ENCODE peak calls at places on chromosomes 5 and 9, in ten cellular contexts. S is amniotic stem cell; J is WTC11; M is NCI-H1092; D is posterior cingulate gyrus; V is NK-92 treated with Interleukin-12 subunit alpha and Interleukin-12 subunit beta, amount 100 ng/mL, for 24 hours; N is AML-193; E is right cardiac atrium; G is AG09309; L is CD8-positive, alpha-beta T cell. R is an unnamed sample.

GRCh38 chr5:59039296-59040006 is 456.6 kb downstream of the RAB3C start:
- DNase-seq in S (peak), J (peak), M (peak), D (peak), V (peak), N (peak), E (peak), G (peak), L (peak), R (no peak)

GRCh38 chr5:93586948-93587918 is 4.2 kb downstream of the NR2F1 start:
- DNase-seq in S (no peak), J (no peak), M (no peak), D (no peak), V (no peak), N (no peak), E (no peak), G (no peak), L (no peak), R (no peak)

GRCh38 chr9:18759836-18760235 is 273.2 kb downstream of the SAXO1 start:
- DNase-seq in S (no peak), J (no peak), M (no peak), D (no peak), V (no peak), N (no peak), E (no peak), G (no peak), L (no peak), R (no peak)

GRCh38 chr9:131668439-131669233 is 71.2 kb downstream of the RAPGEF1 start:
- DNase-seq in S (no peak), J (no peak), M (peak), D (no peak), V (peak), N (no peak), E (peak), G (no peak), L (peak), R (no peak)

GRCh38 chr5:71973563-71973962 is 133.7 kb upstream of the MAP1B start:
- DNase-seq in S (no peak), J (no peak), M (no peak), D (no peak), V (no peak), N (no peak), E (no peak), G (no peak), L (no peak), R (no peak)

GRCh38 chr5:128403350-128403749 is 134.7 kb downstream of the FBN2 start:
- DNase-seq in S (no peak), J (no peak), M (no peak), D (no peak), V (no peak), N (no peak), E (no peak), G (no peak), L (no peak), R (no peak)

GRCh38 chr5:157994271-157994691 is 135.3 kb upstream of the CLINT1 start:
- DNase-seq in S (no peak), J (no peak), M (no peak), D (no peak), V (no peak), N (no peak), E (no peak), G (no peak), L (peak), R (no peak)

GRCh38 chr5:97019435-97020117 is 83.7 kb downstream of the LNPEP start:
- DNase-seq in S (no peak), J (no peak), M (no peak), D (no peak), V (no peak), N (no peak), E (no peak), G (no peak), L (no peak), R (no peak)

GRCh38 chr9:85940275-85940831 is 593 bp upstream of the NAA35 start:
- DNase-seq in S (no peak), J (no peak), M (no peak), D (no peak), V (no peak), N (no peak), E (no peak), G (no peak), L (no peak), R (no peak)

GRCh38 chr9:98833090-98833956 is 25.9 kb downstream of the GALNT12 start:
- DNase-seq in S (no peak), J (no peak), M (no peak), D (no peak), V (no peak), N (no peak), E (peak), G (no peak), L (no peak), R (no peak)

GRCh38 chr5:64678400-64678799 is 11.9 kb upstream of the SHISAL2B start:
- DNase-seq in S (no peak), J (no peak), M (no peak), D (no peak), V (no peak), N (no peak), E (no peak), G (no peak), L (no peak), R (no peak)

GRCh38 chr5:87300744-87301143 is 33.1 kb downstream of the RASA1 start:
- DNase-seq in S (peak), J (no peak), M (no peak), D (no peak), V (peak), N (no peak), E (no peak), G (peak), L (no peak), R (peak)

GRCh38 chr9:123401879-123402513 is 46.0 kb downstream of the CRB2 start:
- DNase-seq in S (no peak), J (peak), M (no peak), D (no peak), V (no peak), N (peak), E (no peak), G (peak), L (no peak), R (peak)

GRCh38 chr9:131021785-131022184 is 12.8 kb downstream of the LAMC3 start:
- DNase-seq in S (no peak), J (no peak), M (no peak), D (no peak), V (no peak), N (no peak), E (no peak), G (no peak), L (no peak), R (no peak)

GRCh38 chr5:119123280-119123679 is 52.4 kb downstream of the DMXL1 start:
- DNase-seq in S (no peak), J (no peak), M (no peak), D (no peak), V (no peak), N (no peak), E (no peak), G (no peak), L (no peak), R (no peak)

GRCh38 chr5:68456756-68457217 is 241.2 kb downstream of the PIK3R1 start:
- DNase-seq in S (no peak), J (no peak), M (no peak), D (no peak), V (no peak), N (no peak), E (peak), G (no peak), L (no peak), R (no peak)

GRCh38 chr5:81856948-81857928 is 106.3 kb upstream of the SSBP2 start:
- DNase-seq in S (no peak), J (peak), M (peak), D (peak), V (no peak), N (peak), E (peak), G (no peak), L (no peak), R (no peak)

GRCh38 chr5:172115541-172115982 is 72.5 kb downstream of the STK10 start:
- DNase-seq in S (no peak), J (no peak), M (no peak), D (no peak), V (peak), N (peak), E (no peak), G (no peak), L (peak), R (no peak)

GRCh38 chr9:88722753-88723152 is 187.8 kb downstream of the NXNL2 start:
- DNase-seq in S (no peak), J (no peak), M (no peak), D (no peak), V (no peak), N (peak), E (no peak), G (no peak), L (no peak), R (no peak)

R was measured in AG09319.